ENCODE peak calls at places on chromosomes 7 and 10, in six cellular contexts. Y is K562, B is SK-N-SH, H is HepG2, I is GM12878, R is H1. V is an unnamed sample.

GRCh38 chr7:39810710-39811109 is 139.3 kb upstream of the CDK13 start:
- DNase-seq in Y (no peak), R (no peak), B (no peak), H (no peak), I (no peak), V (no peak)

GRCh38 chr7:37484460-37485063 is 35.9 kb upstream of the ELMO1 start:
- DNase-seq in H (no peak), Y (no peak), B (peak; percentile 45), R (no peak), I (no peak), V (no peak)

GRCh38 chr7:38306136-38306535 is 32.7 kb upstream of the TARP start:
- DNase-seq in I (no peak), Y (no peak), R (no peak), H (no peak), B (no peak), V (no peak)

GRCh38 chr10:77165445-77166316 is 471.9 kb downstream of the KCNMA1 start:
- DNase-seq in I (peak; percentile 24), R (peak; percentile 74), B (peak; percentile 54), H (peak; percentile 40), Y (peak; percentile 54), V (peak; percentile 11)

GRCh38 chr10:44824607-44825006 is 86.5 kb upstream of the TMEM72 start:
- DNase-seq in Y (no peak), H (no peak), B (no peak), I (no peak), R (no peak), V (no peak)

GRCh38 chr10:14554843-14555205 is 219.9 kb downstream of the FAM107B start:
- DNase-seq in I (no peak), R (no peak), B (no peak), H (no peak), Y (no peak), V (no peak)

GRCh38 chr10:29191674-29192073 is 97.2 kb upstream of the LYZL1 start:
- DNase-seq in I (no peak), H (no peak), R (no peak), B (no peak), Y (no peak), V (peak; percentile 19)

GRCh38 chr7:156650042-156650441 is 9.5 kb downstream of the RNF32 start:
- DNase-seq in B (peak; percentile 56), R (no peak), H (peak; percentile 57), Y (peak; percentile 73), I (no peak), V (peak; percentile 22)

GRCh38 chr10:2812631-2813030 is 254.7 kb upstream of the PFKP start:
- DNase-seq in H (no peak), B (no peak), Y (no peak), I (no peak), R (no peak), V (no peak)

GRCh38 chr10:58107506-58107905 is 160.2 kb downstream of the IPMK start:
- DNase-seq in H (no peak), Y (no peak), R (no peak), I (no peak), B (no peak), V (no peak)

GRCh38 chr7:6437251-6437650 is 10.5 kb downstream of the DAGLB start:
- DNase-seq in I (no peak), B (no peak), Y (no peak), H (peak; percentile 32), R (no peak), V (no peak)

GRCh38 chr10:12252882-12253546 is 57.0 kb downstream of the CDC123 start:
- DNase-seq in R (peak; percentile 61), H (no peak), I (no peak), B (no peak), Y (no peak), V (no peak)

GRCh38 chr7:1669486-1669951 is 558 bp upstream of the ELFN1 start:
- DNase-seq in H (no peak), I (no peak), B (peak; percentile 72), Y (peak; percentile 46), R (peak; percentile 76), V (no peak)

GRCh38 chr10:133115453-133115842 is 27.7 kb downstream of the ADGRA1 start:
- DNase-seq in R (no peak), H (no peak), I (no peak), Y (no peak), B (no peak), V (no peak)

GRCh38 chr7:95951531-95951930 is 179.2 kb downstream of the DYNC1I1 start:
- DNase-seq in I (no peak), B (no peak), R (no peak), Y (no peak), H (no peak), V (no peak)

GRCh38 chr10:124614003-124614659 is 130.0 kb downstream of the FAM53B start:
- DNase-seq in I (peak; percentile 58), R (no peak), B (no peak), Y (no peak), H (no peak), V (no peak)

GRCh38 chr7:44313621-44314031 is 11.8 kb downstream of the CAMK2B start:
- DNase-seq in H (no peak), R (no peak), I (no peak), Y (no peak), B (no peak), V (no peak)

GRCh38 chr10:65891073-65891981 is 1034.5 kb upstream of the LRRTM3 start:
- DNase-seq in R (no peak), H (no peak), B (no peak), Y (no peak), I (peak; percentile 50), V (no peak)

GRCh38 chr10:132507956-132508490 is 29.6 kb upstream of the INPP5A start:
- DNase-seq in B (peak; percentile 7), H (no peak), I (no peak), Y (no peak), R (no peak), V (no peak)

GRCh38 chr10:55822096-55822495 is 539.0 kb downstream of the ZWINT start:
- DNase-seq in H (no peak), R (no peak), Y (no peak), I (no peak), B (no peak), V (no peak)

GRCh38 chr7:43303740-43304241 is 191.3 kb downstream of the HECW1 start:
- DNase-seq in I (no peak), Y (no peak), H (no peak), B (no peak), R (no peak), V (no peak)

GRCh38 chr7:151404216-151405011 is 5.4 kb downstream of the WDR86 start:
- DNase-seq in Y (peak; percentile 87), B (peak; percentile 46), R (no peak), I (no peak), H (no peak), V (no peak)

GRCh38 chr10:110758898-110759297 is 112.8 kb upstream of the PDCD4 start:
- DNase-seq in I (no peak), B (no peak), Y (no peak), H (no peak), R (no peak), V (no peak)

GRCh38 chr7:157861031-157861491 is 524.3 kb downstream of the DNAJB6 start:
- DNase-seq in Y (no peak), R (no peak), H (no peak), B (no peak), I (no peak), V (no peak)

GRCh38 chr10:113922787-113923570 is 68.5 kb downstream of the NHLRC2 start:
- DNase-seq in I (no peak), H (no peak), R (peak; percentile 51), Y (no peak), B (no peak), V (no peak)

GRCh38 chr7:90931996-90932912 is 332.0 kb upstream of the FZD1 start:
- DNase-seq in Y (no peak), R (no peak), B (no peak), H (no peak), I (peak; percentile 73), V (no peak)

GRCh38 chr10:69973678-69974077 is 79.0 kb upstream of the MACROH2A2 start:
- DNase-seq in Y (no peak), R (no peak), I (no peak), B (no peak), H (no peak), V (no peak)

GRCh38 chr7:159125104-159125943 is 19.3 kb downstream of the VIPR2 start:
- DNase-seq in B (no peak), Y (no peak), I (no peak), R (no peak), H (no peak), V (no peak)

GRCh38 chr7:76509931-76510877 is at the start of gene UPK3B:
- DNase-seq in B (peak; percentile 69), I (no peak), H (no peak), R (peak; percentile 83), Y (peak; percentile 27), V (no peak)

GRCh38 chr10:89163265-89163995 is 43.7 kb downstream of the CH25H start:
- DNase-seq in H (no peak), R (no peak), Y (no peak), B (no peak), I (peak; percentile 76), V (peak; percentile 71)

GRCh38 chr7:96377399-96377798 is 55.5 kb upstream of the SLC25A13 start:
- DNase-seq in H (no peak), R (no peak), B (no peak), Y (no peak), I (no peak), V (no peak)

GRCh38 chr7:158371856-158372255 is 215.8 kb downstream of the PTPRN2 start:
- DNase-seq in B (no peak), R (no peak), Y (no peak), I (no peak), H (no peak), V (no peak)

GRCh38 chr7:29192811-29193210 is 1.8 kb upstream of the CHN2 start:
- DNase-seq in H (no peak), Y (no peak), R (no peak), I (no peak), B (no peak), V (no peak)
- TF ChIP-seq GABPA in H (no peak), Y (no peak), R (no peak), I (no peak), B (no peak), V (no peak)

GRCh38 chr10:100826983-100827818 is 81.8 kb downstream of the PAX2 start:
- DNase-seq in H (no peak), I (no peak), R (peak; percentile 72), B (peak; percentile 80), Y (no peak), V (no peak)
- H3K27me3 ChIP-seq in H (peaks cover 15% of the 10 kb centered on the region), I (peaks cover 13% of the 10 kb centered on the region), R (peaks cover 100% of the 10 kb centered on the region), B (peaks cover 68% of the 10 kb centered on the region), Y (peaks cover 41% of the 10 kb centered on the region), V (peaks cover 45% of the 10 kb centered on the region)

DNA sequence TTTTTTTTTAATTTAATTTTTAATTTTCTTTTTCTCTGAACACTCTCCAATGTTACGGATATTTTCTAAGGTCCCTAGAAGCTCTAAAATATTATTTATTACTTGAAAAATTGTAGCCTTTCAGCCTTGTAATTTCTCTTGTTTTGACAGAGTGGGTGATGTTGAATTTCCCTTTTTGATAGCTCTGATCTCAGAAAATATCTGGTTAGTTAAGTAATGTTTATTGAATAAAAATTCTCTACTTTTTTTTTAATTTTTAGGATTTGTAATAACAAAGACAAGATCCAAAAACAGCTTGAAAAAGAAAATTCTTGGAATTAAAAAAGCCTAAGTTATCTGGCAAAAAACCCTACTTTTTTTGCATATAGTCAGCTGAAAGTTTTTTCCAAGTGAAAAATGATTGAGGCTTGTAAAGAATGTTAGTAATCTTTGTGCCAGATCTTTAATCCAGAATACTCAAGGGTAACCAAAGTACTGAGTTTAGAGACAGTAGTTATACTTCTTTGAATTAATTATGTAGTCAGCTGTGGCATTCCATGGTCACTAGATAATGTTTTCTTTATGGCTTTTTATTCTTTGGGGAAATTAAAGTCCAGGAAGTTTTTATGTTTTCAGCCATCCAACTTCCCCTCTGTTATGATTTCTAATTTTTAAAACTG is 26.8 kb downstream of the TBC1D12 start:
- DNase-seq in H (no peak), I (no peak), R (no peak), B (no peak), Y (no peak), V (no peak)
- TF ChIP-seq GABPA in H (no peak), I (no peak), R (no peak), B (no peak), Y (no peak), V (no peak)

GRCh38 chr10:97773096-97773495 is 1.3 kb upstream of the SFRP5 start:
- DNase-seq in R (no peak), B (no peak), Y (no peak), H (no peak), I (no peak), V (no peak)
- H3K27me3 ChIP-seq in R (peaks cover 41% of the 10 kb centered on the region), B (peaks cover 21% of the 10 kb centered on the region), Y (peaks cover 5% of the 10 kb centered on the region), H (peaks cover 6% of the 10 kb centered on the region), I (peaks cover 9% of the 10 kb centered on the region), V (peaks cover 33% of the 10 kb centered on the region)

V was measured in HL-60.